ENCODE peak calls at places on chromosome 22, in seven cellular contexts. U, M, E, T, S, V and Y are unnamed samples.

GRCh38 chr22:48239461-48240164 is 1477.2 kb downstream of the TBC1D22A start:
- DNase-seq in U (no peak), M (no peak), E (peak; percentile 92), T (no peak), S (no peak), V (no peak), Y (no peak)

GRCh38 chr22:47165998-47166397 is 403.5 kb downstream of the TBC1D22A start:
- DNase-seq in U (no peak), M (no peak), E (no peak), T (no peak), S (no peak), V (no peak), Y (no peak)

GRCh38 chr22:39994046-39994565 is 648 bp upstream of the FAM83F start:
- DNase-seq in U (no peak), M (no peak), E (no peak), T (no peak), S (no peak), V (no peak), Y (no peak)

GRCh38 chr22:39343259-39344045 is 6.3 kb upstream of the SYNGR1 start:
- DNase-seq in U (peak; percentile 69), M (peak; percentile 76), E (peak; percentile 75), T (peak; percentile 36), S (peak; percentile 59), V (peak; percentile 85), Y (peak; percentile 88)

GRCh38 chr22:33772793-33773192 is 147.5 kb downstream of the LARGE1 start:
- DNase-seq in U (no peak), M (no peak), E (no peak), T (no peak), S (no peak), V (no peak), Y (no peak)

GRCh38 chr22:25419247-25420113 is 145.0 kb upstream of the GRK3 start:
- DNase-seq in U (peak; percentile 9), M (no peak), E (no peak), T (no peak), S (no peak), V (peak; percentile 49), Y (no peak)

GRCh38 chr22:32862936-32863661 is 61.6 kb downstream of the TIMP3 start:
- DNase-seq in U (no peak), M (no peak), E (no peak), T (no peak), S (no peak), V (no peak), Y (no peak)

GRCh38 chr22:45268167-45268957 is 16.4 kb upstream of the UPK3A start:
- DNase-seq in U (no peak), M (no peak), E (peak; percentile 94), T (no peak), S (peak; percentile 94), V (peak; percentile 78), Y (peak; percentile 95)

GRCh38 chr22:43164636-43165035 is 13.3 kb downstream of the TSPO start:
- DNase-seq in U (no peak), M (no peak), E (no peak), T (no peak), S (no peak), V (no peak), Y (peak; percentile 17)

GRCh38 chr22:22721681-22722309 is 77.4 kb downstream of the GGTLC2 start:
- DNase-seq in U (no peak), M (no peak), E (no peak), T (no peak), S (no peak), V (peak; percentile 60), Y (no peak)

GRCh38 chr22:43173976-43174720 is 12.8 kb downstream of the TTLL12 start:
- DNase-seq in U (no peak), M (no peak), E (no peak), T (no peak), S (no peak), V (no peak), Y (no peak)

GRCh38 chr22:40703731-40704130 is 24.4 kb downstream of the MCHR1 start:
- DNase-seq in U (no peak), M (no peak), E (no peak), T (no peak), S (no peak), V (no peak), Y (no peak)

GRCh38 chr22:39240841-39241631 is 3.7 kb downstream of the PDGFB start:
- DNase-seq in U (no peak), M (peak; percentile 75), E (peak; percentile 35), T (peak; percentile 64), S (no peak), V (peak; percentile 86), Y (no peak)

GRCh38 chr22:45511847-45512261 is 9.2 kb downstream of the FBLN1 start:
- DNase-seq in U (no peak), M (no peak), E (no peak), T (no peak), S (no peak), V (peak; percentile 57), Y (no peak)

GRCh38 chr22:30879398-30879797 is 89.2 kb downstream of the MORC2 start:
- DNase-seq in U (no peak), M (no peak), E (no peak), T (no peak), S (no peak), V (no peak), Y (no peak)

GRCh38 chr22:30876925-30877553 is 91.5 kb downstream of the MORC2 start:
- DNase-seq in U (no peak), M (no peak), E (no peak), T (no peak), S (peak; percentile 77), V (peak; percentile 52), Y (no peak)

GRCh38 chr22:30880181-30880601 is 88.4 kb downstream of the MORC2 start:
- DNase-seq in U (no peak), M (no peak), E (no peak), T (no peak), S (no peak), V (no peak), Y (no peak)

GRCh38 chr22:30877662-30878515 is 90.7 kb downstream of the MORC2 start:
- DNase-seq in U (no peak), M (no peak), E (no peak), T (no peak), S (peak; percentile 35), V (no peak), Y (no peak)

DNA sequence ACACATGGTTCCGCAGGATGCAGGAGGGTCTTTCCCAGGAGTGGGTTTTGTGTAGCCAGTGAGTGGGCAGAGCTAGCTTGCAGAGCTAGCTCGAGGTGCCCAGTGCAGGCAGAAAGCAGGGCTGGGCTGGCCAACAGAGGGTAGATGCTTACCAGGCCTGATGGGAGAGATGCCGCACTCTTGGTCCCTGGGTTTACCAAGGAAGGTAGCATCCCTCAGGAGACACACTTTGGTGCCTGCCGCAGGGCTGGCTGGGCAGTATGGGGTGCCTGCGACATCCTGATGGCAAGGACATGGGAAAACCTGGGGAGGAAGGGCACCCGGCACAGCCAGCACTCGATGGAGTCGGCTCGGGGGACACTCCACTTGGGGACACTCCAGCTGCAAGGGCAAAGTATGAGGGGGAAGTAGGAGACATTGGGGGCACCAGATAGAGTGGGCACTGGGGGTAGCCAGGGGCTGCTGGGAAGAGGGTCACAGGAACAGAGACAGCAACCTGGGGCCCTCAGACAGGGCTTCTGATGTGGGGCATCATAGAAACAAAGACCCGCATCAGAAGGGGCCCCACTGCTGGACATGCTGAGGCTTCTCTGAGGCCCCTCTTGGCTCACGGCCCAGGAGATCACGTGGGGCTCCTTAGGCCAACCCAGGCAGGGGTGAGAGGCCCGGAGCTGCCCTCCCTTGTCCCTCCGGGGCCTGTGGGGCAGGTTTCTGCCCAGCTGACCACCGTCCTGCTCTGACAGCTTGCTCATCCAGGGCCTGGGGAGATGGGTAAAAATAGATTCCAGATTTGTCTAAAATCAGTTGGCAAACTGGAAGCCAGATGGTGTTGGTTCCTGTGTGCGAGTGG is 89.8 kb downstream of the MORC2 start:
- DNase-seq in U (no peak), M (no peak), E (no peak), T (no peak), S (peak; percentile 79), V (peak; percentile 58), Y (no peak)
- TF ChIP-seq EZH2phosphoT487 in U (no peak), M (no peak), E (no peak), T (no peak), S (no peak), V (no peak), Y (no peak)

GRCh38 chr22:31346733-31347250 is 646 bp upstream of the PATZ1 start:
- DNase-seq in U (no peak), M (no peak), E (peak; percentile 81), T (no peak), S (peak; percentile 83), V (peak; percentile 74), Y (peak; percentile 82)
- TF ChIP-seq EZH2phosphoT487 in U (no peak), M (no peak), E (no peak), T (no peak), S (no peak), V (no peak), Y (no peak)

GRCh38 chr22:24141586-24141985 is 39.7 kb upstream of the SUSD2 start:
- DNase-seq in U (no peak), M (peak; percentile 88), E (no peak), T (no peak), S (no peak), V (no peak), Y (no peak)
- TF ChIP-seq EZH2phosphoT487 in U (no peak), M (no peak), E (no peak), T (no peak), S (no peak), V (no peak), Y (no peak)

GRCh38 chr22:29674121-29674520 is 45.7 kb upstream of the CABP7 start:
- DNase-seq in U (no peak), M (no peak), E (no peak), T (no peak), S (no peak), V (no peak), Y (no peak)

GRCh38 chr22:29683536-29683935 is 36.3 kb upstream of the CABP7 start:
- DNase-seq in U (no peak), M (no peak), E (no peak), T (no peak), S (no peak), V (no peak), Y (no peak)

GRCh38 chr22:29684244-29684643 is 35.6 kb upstream of the CABP7 start:
- DNase-seq in U (no peak), M (no peak), E (no peak), T (no peak), S (no peak), V (no peak), Y (no peak)

GRCh38 chr22:29673361-29673760 is 46.4 kb upstream of the CABP7 start:
- DNase-seq in U (no peak), M (no peak), E (no peak), T (no peak), S (no peak), V (no peak), Y (no peak)

GRCh38 chr22:29679316-29679715 is 40.5 kb upstream of the CABP7 start:
- DNase-seq in U (no peak), M (no peak), E (no peak), T (no peak), S (no peak), V (no peak), Y (no peak)
- TF ChIP-seq EZH2phosphoT487 in U (no peak), M (no peak), E (no peak), T (no peak), S (no peak), V (no peak), Y (no peak)